ENCODE peak calls at places on chromosome 6, in five cellular contexts. One of them, this sample, is unnamed.

GRCh38 chr6:139367810-139368321 is 6.6 kb downstream of the CITED2 start:
- DNase-seq in astrocyte of the spinal cord: peak
- DNase-seq in skeletal muscle cell: no peak
- DNase-seq in stimulated activated CD8-positive, alpha-beta memory T cell treated with anti-CD3 and anti-CD28 coated beads, Interleukin-12 subunit alpha, Interleukin-12 subunit beta, amount 100 ng/mL, for 4 hours: no peak
- DNase-seq in HFFc6: no peak
- DNase-seq in this sample: no peak

GRCh38 chr6:53530346-53530745 is 14.6 kb downstream of the GCLC start:
- DNase-seq in astrocyte of the spinal cord: peak
- DNase-seq in skeletal muscle cell: no peak
- DNase-seq in stimulated activated CD8-positive, alpha-beta memory T cell treated with anti-CD3 and anti-CD28 coated beads, Interleukin-12 subunit alpha, Interleukin-12 subunit beta, amount 100 ng/mL, for 4 hours: no peak
- DNase-seq in HFFc6: no peak
- DNase-seq in this sample: no peak

GRCh38 chr6:30829639-30830250 is 54.6 kb upstream of the DDR1 start:
- DNase-seq in astrocyte of the spinal cord: no peak
- DNase-seq in skeletal muscle cell: no peak
- DNase-seq in stimulated activated CD8-positive, alpha-beta memory T cell treated with anti-CD3 and anti-CD28 coated beads, Interleukin-12 subunit alpha, Interleukin-12 subunit beta, amount 100 ng/mL, for 4 hours: no peak
- DNase-seq in HFFc6: no peak
- DNase-seq in this sample: no peak

GRCh38 chr6:30159988-30160387 is 1.0 kb downstream of the TRIM10 start:
- DNase-seq in astrocyte of the spinal cord: no peak
- DNase-seq in skeletal muscle cell: no peak
- DNase-seq in stimulated activated CD8-positive, alpha-beta memory T cell treated with anti-CD3 and anti-CD28 coated beads, Interleukin-12 subunit alpha, Interleukin-12 subunit beta, amount 100 ng/mL, for 4 hours: no peak
- DNase-seq in HFFc6: no peak
- DNase-seq in this sample: no peak

GRCh38 chr6:157638779-157639178 is 184.3 kb upstream of the SNX9 start:
- DNase-seq in astrocyte of the spinal cord: no peak
- DNase-seq in skeletal muscle cell: no peak
- DNase-seq in stimulated activated CD8-positive, alpha-beta memory T cell treated with anti-CD3 and anti-CD28 coated beads, Interleukin-12 subunit alpha, Interleukin-12 subunit beta, amount 100 ng/mL, for 4 hours: no peak
- DNase-seq in HFFc6: no peak
- DNase-seq in this sample: no peak

GRCh38 chr6:21586760-21587181 is 6.8 kb upstream of the SOX4 start:
- DNase-seq in astrocyte of the spinal cord: no peak
- DNase-seq in skeletal muscle cell: no peak
- DNase-seq in stimulated activated CD8-positive, alpha-beta memory T cell treated with anti-CD3 and anti-CD28 coated beads, Interleukin-12 subunit alpha, Interleukin-12 subunit beta, amount 100 ng/mL, for 4 hours: no peak
- DNase-seq in HFFc6: no peak
- DNase-seq in this sample: no peak

GRCh38 chr6:140845666-140846065 is 1287.1 kb upstream of the GJE1 start:
- DNase-seq in astrocyte of the spinal cord: no peak
- DNase-seq in skeletal muscle cell: no peak
- DNase-seq in stimulated activated CD8-positive, alpha-beta memory T cell treated with anti-CD3 and anti-CD28 coated beads, Interleukin-12 subunit alpha, Interleukin-12 subunit beta, amount 100 ng/mL, for 4 hours: no peak
- DNase-seq in HFFc6: no peak
- DNase-seq in this sample: no peak

GRCh38 chr6:14728396-14729024 is 517.4 kb upstream of the JARID2 start:
- DNase-seq in astrocyte of the spinal cord: no peak
- DNase-seq in skeletal muscle cell: no peak
- DNase-seq in stimulated activated CD8-positive, alpha-beta memory T cell treated with anti-CD3 and anti-CD28 coated beads, Interleukin-12 subunit alpha, Interleukin-12 subunit beta, amount 100 ng/mL, for 4 hours: no peak
- DNase-seq in HFFc6: no peak
- DNase-seq in this sample: no peak

GRCh38 chr6:36984581-36985383 is 1.2 kb downstream of the MTCH1 start:
- DNase-seq in astrocyte of the spinal cord: peak
- DNase-seq in skeletal muscle cell: peak
- DNase-seq in stimulated activated CD8-positive, alpha-beta memory T cell treated with anti-CD3 and anti-CD28 coated beads, Interleukin-12 subunit alpha, Interleukin-12 subunit beta, amount 100 ng/mL, for 4 hours: no peak
- DNase-seq in HFFc6: peak
- DNase-seq in this sample: peak